ENCODE peak calls at places on chromosomes 6 and 20, in eight cellular contexts. One of them, this sample, is unnamed.

GRCh38 chr20:20205862-20206236 is 153.5 kb downstream of the CFAP61 start:
- DNase-seq in AG04450: no peak
- DNase-seq in cardiac muscle cell: no peak
- DNase-seq in GM10248: no peak
- DNase-seq in K562: no peak
- DNase-seq in SK-N-SH: no peak
- DNase-seq in spleen: no peak
- DNase-seq in DND-41: no peak
- DNase-seq in this sample: no peak

GRCh38 chr20:6007094-6007528 is 46.7 kb downstream of the LRRN4 start:
- DNase-seq in AG04450: no peak
- DNase-seq in cardiac muscle cell: no peak
- DNase-seq in GM10248: no peak
- DNase-seq in K562: peak; percentile 22
- DNase-seq in SK-N-SH: peak; percentile 11
- DNase-seq in spleen: no peak
- DNase-seq in DND-41: peak; percentile 19
- DNase-seq in this sample: peak; percentile 4

GRCh38 chr6:30955367-30956042 is 14.7 kb downstream of the MUCL3 start:
- DNase-seq in AG04450: no peak
- DNase-seq in cardiac muscle cell: peak; percentile 65
- DNase-seq in GM10248: peak; percentile 82
- DNase-seq in K562: peak; percentile 91
- DNase-seq in SK-N-SH: peak; percentile 45
- DNase-seq in spleen: peak; percentile 95
- DNase-seq in DND-41: peak; percentile 80
- DNase-seq in this sample: peak; percentile 88

GRCh38 chr6:170144952-170145587 is 145.8 kb downstream of the DLL1 start:
- DNase-seq in AG04450: no peak
- DNase-seq in cardiac muscle cell: no peak
- DNase-seq in GM10248: no peak
- DNase-seq in K562: no peak
- DNase-seq in SK-N-SH: no peak
- DNase-seq in spleen: peak; percentile 19
- DNase-seq in DND-41: no peak
- DNase-seq in this sample: no peak

GRCh38 chr6:63560806-63561672 is 11.2 kb upstream of the LOC128125822 start:
- DNase-seq in AG04450: no peak
- DNase-seq in cardiac muscle cell: no peak
- DNase-seq in GM10248: no peak
- DNase-seq in K562: no peak
- DNase-seq in SK-N-SH: no peak
- DNase-seq in spleen: no peak
- DNase-seq in DND-41: no peak
- DNase-seq in this sample: no peak

GRCh38 chr6:24283043-24283985 is 74.5 kb downstream of the DCDC2 start:
- DNase-seq in AG04450: no peak
- DNase-seq in cardiac muscle cell: peak; percentile 91
- DNase-seq in GM10248: peak; percentile 68
- DNase-seq in K562: peak; percentile 65
- DNase-seq in SK-N-SH: peak; percentile 78
- DNase-seq in spleen: no peak
- DNase-seq in DND-41: peak; percentile 42
- DNase-seq in this sample: peak; percentile 60

GRCh38 chr6:87322304-87323212 is at the start of gene SMIM8:
- DNase-seq in AG04450: peak; percentile 18
- DNase-seq in cardiac muscle cell: peak; percentile 95
- DNase-seq in GM10248: peak; percentile 93
- DNase-seq in K562: peak; percentile 92
- DNase-seq in SK-N-SH: peak; percentile 96
- DNase-seq in spleen: peak; percentile 98
- DNase-seq in DND-41: peak; percentile 83
- DNase-seq in this sample: peak; percentile 91

GRCh38 chr6:4486543-4487319 is 289.5 kb upstream of the CDYL start:
- DNase-seq in AG04450: no peak
- DNase-seq in cardiac muscle cell: peak; percentile 28
- DNase-seq in GM10248: no peak
- DNase-seq in K562: no peak
- DNase-seq in SK-N-SH: no peak
- DNase-seq in spleen: no peak
- DNase-seq in DND-41: no peak
- DNase-seq in this sample: no peak

GRCh38 chr20:47780990-47781389 is 4.3 kb downstream of the SULF2 start:
- DNase-seq in AG04450: no peak
- DNase-seq in cardiac muscle cell: no peak
- DNase-seq in GM10248: no peak
- DNase-seq in K562: no peak
- DNase-seq in SK-N-SH: no peak
- DNase-seq in spleen: no peak
- DNase-seq in DND-41: no peak
- DNase-seq in this sample: no peak
- TF ChIP-seq CTCF in AG04450: no peak
- TF ChIP-seq CTCF in cardiac muscle cell: no peak
- TF ChIP-seq CTCF in GM10248: no peak
- TF ChIP-seq CTCF in K562: no peak
- TF ChIP-seq CTCF in SK-N-SH: no peak
- TF ChIP-seq CTCF in spleen: no peak
- TF ChIP-seq CTCF in DND-41: peak; percentile 19
- TF ChIP-seq CTCF in this sample: no peak

GRCh38 chr6:111581957-111582356 is 23.7 kb downstream of the TRAF3IP2 start:
- DNase-seq in AG04450: no peak
- DNase-seq in cardiac muscle cell: no peak
- DNase-seq in GM10248: no peak
- DNase-seq in K562: no peak
- DNase-seq in SK-N-SH: no peak
- DNase-seq in spleen: no peak
- DNase-seq in DND-41: no peak
- DNase-seq in this sample: no peak

GRCh38 chr6:111579816-111580215 is 25.9 kb downstream of the TRAF3IP2 start:
- DNase-seq in AG04450: no peak
- DNase-seq in cardiac muscle cell: no peak
- DNase-seq in GM10248: no peak
- DNase-seq in K562: no peak
- DNase-seq in SK-N-SH: no peak
- DNase-seq in spleen: no peak
- DNase-seq in DND-41: no peak
- DNase-seq in this sample: no peak

GRCh38 chr6:111580401-111580800 is 25.3 kb downstream of the TRAF3IP2 start:
- DNase-seq in AG04450: no peak
- DNase-seq in cardiac muscle cell: no peak
- DNase-seq in GM10248: no peak
- DNase-seq in K562: no peak
- DNase-seq in SK-N-SH: no peak
- DNase-seq in spleen: no peak
- DNase-seq in DND-41: no peak
- DNase-seq in this sample: no peak

GRCh38 chr6:111583221-111583620 is 22.5 kb downstream of the TRAF3IP2 start:
- DNase-seq in AG04450: no peak
- DNase-seq in cardiac muscle cell: no peak
- DNase-seq in GM10248: no peak
- DNase-seq in K562: no peak
- DNase-seq in SK-N-SH: no peak
- DNase-seq in spleen: no peak
- DNase-seq in DND-41: no peak
- DNase-seq in this sample: no peak

GRCh38 chr6:111580826-111581505 is 24.7 kb downstream of the TRAF3IP2 start:
- DNase-seq in AG04450: no peak
- DNase-seq in cardiac muscle cell: no peak
- DNase-seq in GM10248: no peak
- DNase-seq in K562: no peak
- DNase-seq in SK-N-SH: no peak
- DNase-seq in spleen: no peak
- DNase-seq in DND-41: no peak
- DNase-seq in this sample: no peak
- TF ChIP-seq CTCF in AG04450: no peak
- TF ChIP-seq CTCF in cardiac muscle cell: no peak
- TF ChIP-seq CTCF in GM10248: no peak
- TF ChIP-seq CTCF in K562: peak; percentile 64
- TF ChIP-seq CTCF in SK-N-SH: no peak
- TF ChIP-seq CTCF in spleen: no peak
- TF ChIP-seq CTCF in DND-41: peak; percentile 21
- TF ChIP-seq CTCF in this sample: no peak

GRCh38 chr20:650281-650680 is 2.7 kb downstream of the SRXN1 start:
- DNase-seq in AG04450: no peak
- DNase-seq in cardiac muscle cell: no peak
- DNase-seq in GM10248: no peak
- DNase-seq in K562: no peak
- DNase-seq in SK-N-SH: no peak
- DNase-seq in spleen: no peak
- DNase-seq in DND-41: no peak
- DNase-seq in this sample: no peak

GRCh38 chr20:653110-653589 is at the start of gene SRXN1:
- DNase-seq in AG04450: peak; percentile 81
- DNase-seq in cardiac muscle cell: peak; percentile 93
- DNase-seq in GM10248: peak; percentile 95
- DNase-seq in K562: peak; percentile 95
- DNase-seq in SK-N-SH: peak; percentile 97
- DNase-seq in spleen: peak; percentile 97
- DNase-seq in DND-41: no peak
- DNase-seq in this sample: peak; percentile 89

GRCh38 chr20:651713-652610 is 1.0 kb downstream of the SRXN1 start:
- DNase-seq in AG04450: no peak
- DNase-seq in cardiac muscle cell: peak; percentile 56
- DNase-seq in GM10248: no peak
- DNase-seq in K562: peak; percentile 78
- DNase-seq in SK-N-SH: no peak
- DNase-seq in spleen: no peak
- DNase-seq in DND-41: no peak
- DNase-seq in this sample: peak; percentile 27

GRCh38 chr20:652611-653109 is 340 bp downstream of the SRXN1 start:
- DNase-seq in AG04450: peak; percentile 13
- DNase-seq in cardiac muscle cell: no peak
- DNase-seq in GM10248: no peak
- DNase-seq in K562: peak; percentile 43
- DNase-seq in SK-N-SH: no peak
- DNase-seq in spleen: peak; percentile 89
- DNase-seq in DND-41: no peak
- DNase-seq in this sample: peak; percentile 32

DNA sequence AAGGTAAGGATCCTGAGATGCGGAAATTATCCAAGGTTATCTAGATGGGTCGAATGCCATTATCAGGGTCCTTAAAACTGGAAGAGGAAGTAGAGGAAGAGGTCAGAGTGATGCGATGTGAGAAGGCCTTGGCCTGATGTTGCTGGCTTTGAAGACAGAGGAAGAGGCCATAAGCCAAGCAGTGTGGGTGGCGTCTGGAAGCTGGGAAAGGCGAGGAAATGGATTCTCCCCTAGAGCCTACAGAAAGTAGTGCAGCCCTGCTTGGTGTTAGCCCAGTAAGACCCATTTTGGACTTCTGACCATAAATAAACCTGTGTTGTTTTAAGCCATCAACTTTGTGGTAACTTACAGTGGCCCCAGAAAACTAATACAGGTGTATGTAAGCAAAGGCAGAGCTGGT is 2.0 kb downstream of the SRXN1 start:
- DNase-seq in AG04450: no peak
- DNase-seq in cardiac muscle cell: no peak
- DNase-seq in GM10248: no peak
- DNase-seq in K562: no peak
- DNase-seq in SK-N-SH: no peak
- DNase-seq in spleen: no peak
- DNase-seq in DND-41: no peak
- DNase-seq in this sample: no peak
- TF ChIP-seq CTCF in AG04450: peak; percentile 24
- TF ChIP-seq CTCF in cardiac muscle cell: peak; percentile 10
- TF ChIP-seq CTCF in GM10248: no peak
- TF ChIP-seq CTCF in K562: no peak
- TF ChIP-seq CTCF in SK-N-SH: peak; percentile 14
- TF ChIP-seq CTCF in spleen: no peak
- TF ChIP-seq CTCF in DND-41: no peak
- TF ChIP-seq CTCF in this sample: no peak

GRCh38 chr6:116491610-116492330 is 19.7 kb upstream of the CALHM5 start:
- DNase-seq in AG04450: no peak
- DNase-seq in cardiac muscle cell: no peak
- DNase-seq in GM10248: no peak
- DNase-seq in K562: no peak
- DNase-seq in SK-N-SH: no peak
- DNase-seq in spleen: no peak
- DNase-seq in DND-41: no peak
- DNase-seq in this sample: no peak
- TF ChIP-seq CTCF in AG04450: no peak
- TF ChIP-seq CTCF in cardiac muscle cell: no peak
- TF ChIP-seq CTCF in GM10248: no peak
- TF ChIP-seq CTCF in K562: no peak
- TF ChIP-seq CTCF in SK-N-SH: no peak
- TF ChIP-seq CTCF in spleen: no peak
- TF ChIP-seq CTCF in DND-41: no peak
- TF ChIP-seq CTCF in this sample: no peak

DNA sequence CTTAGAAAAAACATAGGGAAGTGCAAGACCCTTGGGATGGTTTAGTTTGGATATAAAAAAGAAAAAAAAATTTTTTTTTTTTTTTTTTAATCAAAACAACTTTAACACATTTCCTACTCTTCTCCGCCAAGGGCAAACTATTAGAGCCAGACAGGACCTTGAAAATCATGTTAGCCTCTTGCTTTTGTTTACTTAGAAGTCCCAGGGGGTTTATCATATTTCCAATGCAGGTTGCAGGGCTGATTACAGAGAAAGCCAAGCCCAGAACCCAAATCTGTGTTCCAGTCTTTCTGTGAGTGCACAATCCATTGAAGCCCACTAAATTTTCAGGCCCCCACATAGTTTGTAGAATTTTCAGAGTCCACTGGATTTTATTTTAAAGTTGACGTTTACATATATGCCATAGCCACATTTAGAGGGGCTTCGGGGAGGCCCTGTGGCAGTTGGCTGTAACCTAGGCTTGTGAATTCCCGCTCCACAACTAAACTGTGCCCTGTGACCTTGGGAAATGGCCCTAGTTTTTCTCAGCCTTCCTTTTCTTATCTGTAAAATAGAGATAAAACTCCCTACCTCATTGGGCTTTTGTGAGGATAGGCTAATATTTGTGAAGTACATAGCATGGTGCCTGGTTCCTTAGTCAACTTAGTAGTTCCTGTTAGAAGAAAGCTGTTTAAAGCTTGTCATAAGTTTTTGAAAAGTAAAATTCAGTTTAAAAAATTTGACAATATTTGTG is 55.7 kb downstream of the NCOA7 start:
- DNase-seq in AG04450: no peak
- DNase-seq in cardiac muscle cell: no peak
- DNase-seq in GM10248: no peak
- DNase-seq in K562: no peak
- DNase-seq in SK-N-SH: no peak
- DNase-seq in spleen: no peak
- DNase-seq in DND-41: no peak
- DNase-seq in this sample: no peak
- TF ChIP-seq CTCF in AG04450: no peak
- TF ChIP-seq CTCF in cardiac muscle cell: no peak
- TF ChIP-seq CTCF in GM10248: no peak
- TF ChIP-seq CTCF in K562: no peak
- TF ChIP-seq CTCF in SK-N-SH: no peak
- TF ChIP-seq CTCF in spleen: no peak
- TF ChIP-seq CTCF in DND-41: no peak
- TF ChIP-seq CTCF in this sample: no peak

This sample was measured in activated CD8-positive, alpha-beta T cell treated with anti-CD3 and anti-CD28 coated beads for 36 hours.